ENCODE peak calls at places on chromosomes 16 and 17, in ten cellular contexts. E, Z, U, F, B, A, L, Q, P and H are unnamed samples.

GRCh38 chr16:81838794-81839193 is 59.7 kb downstream of the PLCG2 start:
- DNase-seq in A (peak; percentile 56), B (no peak), Z (no peak), E (no peak), U (no peak), Q (no peak), L (no peak), F (no peak), P (no peak), H (no peak)

GRCh38 chr17:45705123-45706009 is 78.8 kb upstream of the CRHR1 start:
- DNase-seq in P (no peak), B (no peak), F (peak; percentile 84), L (no peak), A (peak; percentile 56), Z (no peak), Q (no peak), E (no peak), U (no peak), H (no peak)

GRCh38 chr17:76444518-76445311 is 8.2 kb downstream of the UBE2O start:
- DNase-seq in F (no peak), A (peak; percentile 50), Q (no peak), Z (no peak), U (no peak), L (peak; percentile 28), E (no peak), P (no peak), B (no peak), H (no peak)

GRCh38 chr16:11016993-11017392 is 72.6 kb downstream of the CLEC16A start:
- DNase-seq in P (no peak), E (no peak), A (peak; percentile 75), B (peak; percentile 78), Z (peak; percentile 63), Q (peak; percentile 67), L (no peak), F (peak; percentile 62), U (no peak), H (no peak)

GRCh38 chr17:57714660-57715059 is 30.4 kb downstream of the CCDC182 start:
- DNase-seq in P (no peak), U (no peak), B (no peak), E (no peak), L (no peak), A (no peak), F (no peak), Q (no peak), Z (peak; percentile 5), H (no peak)

GRCh38 chr16:57992084-57992483 is 8.4 kb downstream of the ZNF319 start:
- DNase-seq in L (no peak), B (no peak), U (no peak), P (no peak), Z (no peak), Q (no peak), A (no peak), F (no peak), E (no peak), H (no peak)

GRCh38 chr16:86554917-86555762 is at the start of gene MTHFSD:
- DNase-seq in U (peak; percentile 87), Q (peak; percentile 94), E (peak; percentile 96), Z (peak; percentile 92), P (peak; percentile 90), F (peak; percentile 92), B (peak; percentile 94), A (peak; percentile 87), L (peak; percentile 95), H (peak; percentile 93)

GRCh38 chr16:86951041-86951822 is 366.0 kb downstream of the C16orf95 start:
- DNase-seq in Q (no peak), U (no peak), P (no peak), A (no peak), Z (no peak), B (no peak), L (no peak), E (no peak), F (no peak), H (no peak)

GRCh38 chr17:74825952-74826713 is 33.6 kb downstream of the GRIN2C start:
- DNase-seq in P (no peak), E (no peak), B (no peak), A (no peak), Z (no peak), L (no peak), Q (no peak), F (no peak), U (no peak), H (no peak)

GRCh38 chr17:31424944-31425582 is 33.6 kb downstream of the RAB11FIP4 start:
- DNase-seq in F (no peak), L (no peak), Z (no peak), B (peak; percentile 31), U (no peak), A (peak; percentile 41), E (no peak), P (no peak), Q (no peak), H (peak; percentile 2)

GRCh38 chr16:84774810-84775209 is 45.0 kb upstream of the CRISPLD2 start:
- DNase-seq in L (no peak), Z (peak; percentile 71), U (no peak), A (peak; percentile 79), E (no peak), F (no peak), B (no peak), Q (no peak), P (no peak), H (no peak)

GRCh38 chr16:75340715-75341500 is 89.5 kb upstream of the BCAR1 start:
- DNase-seq in B (no peak), A (peak; percentile 86), L (no peak), U (no peak), E (no peak), Q (no peak), Z (no peak), F (no peak), P (no peak), H (no peak)

GRCh38 chr16:23640669-23640958 is 496 bp downstream of the PALB2 start:
- DNase-seq in A (peak; percentile 6), P (no peak), B (no peak), E (no peak), Q (peak; percentile 10), F (peak; percentile 34), L (no peak), Z (no peak), U (no peak), H (no peak)

GRCh38 chr17:18043491-18043890 is 4.3 kb downstream of the GID4 start:
- DNase-seq in Q (no peak), L (no peak), Z (no peak), B (no peak), A (peak; percentile 24), P (no peak), F (no peak), U (no peak), E (no peak), H (no peak)

GRCh38 chr17:59155439-59156177 is at the start of gene PRR11:
- DNase-seq in F (no peak), B (peak; percentile 96), Q (peak; percentile 97), A (peak; percentile 100), Z (peak; percentile 98), P (peak; percentile 98), E (peak; percentile 91), L (peak; percentile 99), U (peak; percentile 98), H (peak; percentile 91)

GRCh38 chr17:11768981-11769380 is 170.7 kb downstream of the DNAH9 start:
- DNase-seq in Q (no peak), U (no peak), F (no peak), B (no peak), L (no peak), P (no peak), Z (no peak), E (no peak), A (no peak), H (no peak)
- H3K4me1 ChIP-seq in Q (no peaks in the 10 kb centered on the region), U (no peaks in the 10 kb centered on the region), F (no peaks in the 10 kb centered on the region), B (no peaks in the 10 kb centered on the region), L (no peaks in the 10 kb centered on the region), P (no peaks in the 10 kb centered on the region), Z (no peaks in the 10 kb centered on the region), E (no peaks in the 10 kb centered on the region), A (no peaks in the 10 kb centered on the region), H (no peaks in the 10 kb centered on the region)

GRCh38 chr16:88013091-88013609 is 61.9 kb downstream of the BANP start:
- DNase-seq in Q (peak; percentile 86), U (no peak), P (no peak), A (peak; percentile 14), F (no peak), B (peak; percentile 46), Z (no peak), L (peak; percentile 50), E (no peak), H (peak; percentile 81)

GRCh38 chr16:88009566-88010342 is 58.5 kb downstream of the BANP start:
- DNase-seq in A (no peak), E (no peak), P (no peak), Q (no peak), B (no peak), F (no peak), Z (no peak), U (no peak), L (no peak), H (no peak)

GRCh38 chr16:88012360-88012759 is 61.1 kb downstream of the BANP start:
- DNase-seq in E (no peak), U (no peak), L (peak; percentile 11), B (peak; percentile 11), A (no peak), Q (no peak), F (no peak), P (no peak), Z (no peak), H (no peak)

GRCh38 chr16:88010343-88010970 is 59.2 kb downstream of the BANP start:
- DNase-seq in F (no peak), B (peak; percentile 16), A (no peak), E (no peak), Q (no peak), Z (no peak), U (no peak), P (no peak), L (peak; percentile 28), H (peak; percentile 23)

GRCh38 chr16:88010971-88011483 is 59.8 kb downstream of the BANP start:
- DNase-seq in A (no peak), L (peak; percentile 25), P (no peak), E (no peak), Z (no peak), B (no peak), Q (no peak), F (no peak), U (no peak), H (peak; percentile 46)
- TF ChIP-seq CTCF in A (no peak), L (no peak), P (no peak), E (no peak), Z (no peak), B (no peak), Q (no peak), F (no peak), U (no peak), H (no peak)

DNA sequence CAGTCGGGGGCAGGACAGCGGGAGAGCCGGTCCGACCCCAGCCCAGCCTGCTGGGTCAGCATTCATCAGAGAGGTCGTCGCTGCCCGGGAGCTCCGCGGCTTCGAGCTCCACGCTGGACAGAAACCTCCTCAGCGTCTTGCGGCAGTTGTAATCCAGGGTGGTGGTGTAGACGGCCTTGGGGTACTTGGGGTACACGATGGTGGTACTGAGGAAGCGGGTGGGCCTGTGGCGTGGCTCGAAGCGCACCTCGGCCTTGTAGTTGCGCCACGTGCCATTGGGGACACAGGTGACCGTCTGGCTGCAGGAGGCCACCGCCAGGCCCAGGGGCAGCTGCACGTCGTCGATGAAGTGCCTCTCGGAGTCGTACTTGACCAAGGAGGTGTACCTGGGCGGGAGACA is 90.5 kb upstream of the RPH3AL start:
- DNase-seq in L (no peak), F (no peak), P (no peak), Q (no peak), Z (no peak), E (no peak), U (no peak), A (no peak), B (no peak), H (peak; percentile 73)
- H3K4me1 ChIP-seq in L (no peaks in the 10 kb centered on the region), F (no peaks in the 10 kb centered on the region), P (no peaks in the 10 kb centered on the region), Q (no peaks in the 10 kb centered on the region), Z (no peaks in the 10 kb centered on the region), E (no peaks in the 10 kb centered on the region), U (no peaks in the 10 kb centered on the region), A (no peaks in the 10 kb centered on the region), B (no peaks in the 10 kb centered on the region), H (peaks cover 13% of the 10 kb centered on the region)

GRCh38 chr17:67294451-67295199 is 49.6 kb upstream of the HELZ start:
- DNase-seq in U (no peak), L (no peak), A (no peak), F (no peak), E (no peak), Z (no peak), B (no peak), Q (no peak), P (no peak), H (no peak)
- TF ChIP-seq CTCF in U (no peak), L (no peak), A (no peak), F (no peak), E (no peak), Z (no peak), B (no peak), Q (no peak), P (no peak), H (no peak)